ENCODE peak calls at places on chromosome 11, in four cellular contexts. P, N, I and W are unnamed samples.

GRCh38 chr11:122998727-122999370 is 17.2 kb upstream of the BSX start:
- DNase-seq in N (no peak), I (no peak), P (no peak), W (no peak)

GRCh38 chr11:71334191-71334590 is 81.8 kb upstream of the SHANK2 start:
- DNase-seq in I (no peak), N (no peak), P (no peak), W (no peak)

GRCh38 chr11:11016943-11017342 is 159.1 kb upstream of the ZBED5 start:
- DNase-seq in P (no peak), N (no peak), I (no peak), W (no peak)

GRCh38 chr11:122101625-122102291 is 14.3 kb downstream of the BLID start:
- DNase-seq in N (peak; percentile 19), P (peak; percentile 51), I (no peak), W (peak; percentile 42)

GRCh38 chr11:124754309-124754708 is 2.3 kb upstream of the VSIG2 start:
- DNase-seq in P (no peak), I (no peak), N (no peak), W (no peak)

GRCh38 chr11:122656073-122656630 is 630 bp downstream of the UBASH3B start:
- DNase-seq in I (peak; percentile 38), P (peak; percentile 26), N (no peak), W (peak; percentile 33)

GRCh38 chr11:8338138-8338537 is 74.5 kb upstream of the LMO1 start:
- DNase-seq in P (peak; percentile 20), I (peak; percentile 58), N (peak; percentile 39), W (no peak)

GRCh38 chr11:36149538-36150242 is 139.5 kb downstream of the COMMD9 start:
- DNase-seq in I (peak; percentile 33), N (no peak), P (peak; percentile 27), W (peak; percentile 73)

GRCh38 chr11:34480339-34480738 is 33.3 kb downstream of the ELF5 start:
- DNase-seq in P (peak; percentile 30), I (no peak), N (no peak), W (no peak)

GRCh38 chr11:117771197-117771596 is 25.8 kb downstream of the DSCAML1 start:
- DNase-seq in I (no peak), P (no peak), N (no peak), W (no peak)

GRCh38 chr11:102177974-102178631 is 67.9 kb downstream of the YAP1 start:
- DNase-seq in I (no peak), N (no peak), P (peak; percentile 27), W (no peak)

GRCh38 chr11:34126959-34127848 is 21.8 kb downstream of the NAT10 start:
- DNase-seq in N (no peak), P (no peak), I (no peak), W (no peak)

GRCh38 chr11:77172666-77172982 is 44.6 kb downstream of the MYO7A start:
- DNase-seq in N (no peak), I (no peak), P (no peak), W (no peak)

GRCh38 chr11:100914415-100914814 is 215.2 kb downstream of the PGR start:
- DNase-seq in P (no peak), N (no peak), I (no peak), W (no peak)

GRCh38 chr11:117743121-117743815 is 53.7 kb downstream of the DSCAML1 start:
- DNase-seq in P (no peak), I (no peak), N (no peak), W (no peak)

DNA sequence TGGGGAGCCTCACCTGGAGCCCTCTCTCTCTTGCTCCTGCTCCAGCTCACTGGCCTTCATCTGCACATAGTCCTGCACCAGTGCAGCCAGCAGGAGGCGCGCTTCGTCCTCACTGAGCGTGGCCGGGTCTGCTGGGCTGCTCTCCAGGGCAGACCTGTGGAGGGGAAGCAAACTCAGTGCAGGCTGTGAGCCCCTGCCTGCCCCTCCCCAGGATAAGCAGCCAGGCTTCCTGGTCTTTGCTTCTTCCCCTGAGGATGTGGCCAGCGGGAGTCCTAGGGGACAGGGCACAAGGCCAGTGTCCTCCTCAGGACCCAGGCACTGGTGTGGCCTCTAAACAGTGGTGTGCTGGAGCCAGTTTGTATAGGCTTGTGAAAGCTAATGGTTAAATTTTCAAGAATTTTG is 2.2 kb downstream of the CALCA start:
- DNase-seq in P (no peak), I (peak; percentile 37), N (peak; percentile 77), W (no peak)
- TF ChIP-seq CTCF in P (no peak), I (no peak), N (peak; percentile 89), W (no peak)

GRCh38 chr11:66953431-66953833 is 4.8 kb downstream of the PC start:
- DNase-seq in N (no peak), P (peak; percentile 33), I (no peak), W (no peak)

GRCh38 chr11:66958956-66959274 is 732 bp upstream of the PC start:
- DNase-seq in I (no peak), P (no peak), N (no peak), W (no peak)

GRCh38 chr11:66957971-66958231 is 282 bp downstream of the PC start:
- DNase-seq in P (no peak), I (no peak), N (no peak), W (no peak)

GRCh38 chr11:66958232-66958955 is at the start of gene PC:
- DNase-seq in N (peak; percentile 98), P (peak; percentile 99), I (peak; percentile 100), W (peak; percentile 99)

DNA sequence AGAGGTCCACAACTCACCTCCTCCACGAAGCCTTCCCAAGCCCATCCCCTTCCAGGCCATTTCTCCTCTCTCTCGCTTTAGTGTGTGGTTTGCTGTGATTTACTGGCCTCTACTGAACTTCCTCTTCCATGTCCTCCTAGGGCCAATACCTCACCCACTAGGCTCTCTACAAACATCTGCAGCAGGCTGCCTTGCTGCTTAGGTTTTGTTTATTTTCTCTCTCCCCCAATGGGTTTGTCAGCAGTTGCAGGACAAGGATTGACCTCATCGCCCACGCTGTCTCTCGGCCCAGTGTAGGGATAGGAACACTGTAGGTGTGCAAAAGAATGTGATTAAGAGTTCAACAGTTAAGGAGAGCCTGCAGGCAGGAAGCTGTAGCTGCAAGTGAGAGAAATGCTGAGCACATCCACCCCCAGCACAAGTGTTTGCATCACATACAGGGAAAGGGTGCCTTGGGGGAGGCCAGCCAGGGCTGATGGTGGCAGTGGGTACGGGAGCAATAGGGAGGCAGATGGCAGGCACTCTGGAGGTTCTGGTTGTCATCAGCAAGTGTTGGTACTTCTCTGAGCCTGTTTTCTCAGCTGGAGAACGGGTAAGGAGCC is 1.4 kb downstream of the PC start:
- DNase-seq in N (no peak), I (peak; percentile 27), P (no peak), W (no peak)
- TF ChIP-seq CTCF in N (peak; percentile 27), I (no peak), P (no peak), W (no peak)

GRCh38 chr11:23555085-23555484 is 694.8 kb upstream of the CCDC179 start:
- DNase-seq in N (no peak), P (no peak), I (no peak), W (no peak)

GRCh38 chr11:23556163-23556750 is 696.0 kb upstream of the CCDC179 start:
- DNase-seq in P (no peak), I (no peak), N (no peak), W (no peak)

DNA sequence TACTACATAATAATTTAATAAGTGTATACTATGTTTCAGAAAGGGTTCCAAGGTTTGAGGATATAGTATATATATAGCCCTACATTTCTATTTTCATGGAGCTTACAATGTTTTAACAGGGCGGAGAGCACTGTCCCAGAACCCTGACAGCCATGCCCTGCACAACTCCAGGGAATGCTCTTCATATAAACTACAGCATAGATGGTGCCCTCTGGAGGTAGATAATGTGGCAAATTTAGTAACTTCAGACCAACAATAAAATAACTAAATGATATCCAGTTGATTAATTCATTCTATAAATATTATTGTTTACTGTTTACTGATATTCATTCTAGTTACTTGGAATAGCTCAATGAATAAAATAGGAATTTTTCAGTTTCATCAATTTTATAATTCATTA is 693.7 kb upstream of the CCDC179 start:
- DNase-seq in P (no peak), I (no peak), N (no peak), W (no peak)
- TF ChIP-seq CTCF in P (no peak), I (no peak), N (no peak), W (no peak)

DNA sequence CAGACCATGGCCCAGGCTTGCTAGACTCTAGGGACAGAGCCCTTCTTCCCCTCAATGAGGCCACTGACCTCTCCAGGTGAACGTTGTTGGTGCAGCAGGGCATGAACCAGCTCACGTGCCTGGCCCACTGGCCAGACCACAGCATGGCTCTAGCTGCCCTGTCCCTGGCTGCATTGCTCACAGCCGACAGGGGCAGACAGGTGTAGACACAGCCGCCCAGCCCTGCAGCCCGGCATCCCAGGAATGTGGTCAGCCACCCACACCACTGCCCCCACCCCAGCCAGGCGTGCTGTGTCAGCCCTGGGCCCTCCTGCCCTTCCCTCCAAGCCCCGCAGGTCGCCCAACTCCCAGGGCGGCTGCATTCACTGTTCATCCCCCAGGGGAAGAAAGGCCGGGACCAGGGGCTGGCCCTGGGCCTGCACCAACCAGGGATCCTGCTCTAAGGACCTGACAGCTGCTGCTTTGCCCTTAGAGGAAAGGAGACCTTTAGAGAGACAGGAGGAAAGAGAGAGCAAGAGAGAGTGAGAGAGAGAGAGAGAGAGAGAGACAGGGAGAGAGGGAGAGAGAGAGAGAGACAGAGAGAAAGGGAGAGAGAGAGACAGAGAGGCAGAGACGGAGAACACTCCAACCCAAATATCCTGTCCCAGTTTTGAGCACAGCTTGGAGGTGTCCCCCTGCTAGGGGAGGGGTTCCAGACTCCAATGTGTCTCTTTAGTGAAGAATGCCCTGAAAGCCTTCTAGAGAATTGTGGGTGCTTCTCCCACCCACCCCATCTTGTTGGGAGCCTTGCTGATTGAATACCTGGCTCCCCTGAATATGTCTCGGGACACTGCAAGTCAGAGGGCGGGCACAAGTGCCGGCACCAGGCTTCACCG is 44.2 kb upstream of the LINC01488 start:
- DNase-seq in P (no peak), N (peak; percentile 60), I (no peak), W (peak; percentile 64)
- TF ChIP-seq CTCF in P (no peak), N (peak; percentile 25), I (no peak), W (no peak)

GRCh38 chr11:25734592-25735211 is 597.2 kb upstream of the ANO3 start:
- DNase-seq in P (no peak), N (no peak), I (no peak), W (no peak)
- TF ChIP-seq CTCF in P (no peak), N (peak; percentile 61), I (no peak), W (no peak)

GRCh38 chr11:38411149-38411548 is 1813.1 kb upstream of the RAG2 start:
- DNase-seq in N (no peak), P (no peak), I (no peak), W (no peak)
- TF ChIP-seq CTCF in N (peak; percentile 51), P (no peak), I (no peak), W (no peak)

GRCh38 chr11:30608534-30608933 is 22.4 kb upstream of the MPPED2 start:
- DNase-seq in P (no peak), I (no peak), N (no peak), W (no peak)

GRCh38 chr11:30603357-30603756 is 17.2 kb upstream of the MPPED2 start:
- DNase-seq in N (no peak), P (no peak), I (no peak), W (no peak)

GRCh38 chr11:30610628-30611027 is 24.5 kb upstream of the MPPED2 start:
- DNase-seq in I (no peak), N (no peak), P (no peak), W (no peak)

GRCh38 chr11:30605036-30605435 is 18.9 kb upstream of the MPPED2 start:
- DNase-seq in P (no peak), N (no peak), I (no peak), W (no peak)
- TF ChIP-seq CTCF in P (no peak), N (no peak), I (no peak), W (no peak)